ENCODE peak calls at places on chromosomes 7 and 10, in five cellular contexts. K is heart right ventricle, O is T-cell, B is HS-27A, U is stomach. L is an unnamed sample.

GRCh38 chr7:95577137-95577536 is 19.2 kb downstream of the PDK4 start:
- DNase-seq in U (no peak), K (no peak), B (no peak), O (no peak), L (no peak)

GRCh38 chr10:60351191-60351853 is 38.4 kb downstream of the ANK3 start:
- DNase-seq in U (no peak), K (no peak), O (no peak), B (no peak), L (no peak)

GRCh38 chr7:50379082-50379481 is 71.1 kb downstream of the FIGNL1 start:
- DNase-seq in U (no peak), B (no peak), O (no peak), K (no peak), L (no peak)

GRCh38 chr10:43274011-43274410 is 7.1 kb upstream of the RASGEF1A start:
- DNase-seq in K (no peak), B (no peak), U (no peak), O (no peak), L (no peak)

GRCh38 chr7:112571852-112572607 is 91.2 kb downstream of the LSMEM1 start:
- DNase-seq in O (no peak), K (no peak), U (no peak), B (no peak), L (no peak)

GRCh38 chr7:3338161-3338560 is 37.1 kb downstream of the SDK1 start:
- DNase-seq in O (no peak), U (no peak), B (no peak), K (no peak), L (no peak)

GRCh38 chr10:91513598-91513997 is 103.5 kb downstream of the HECTD2 start:
- DNase-seq in O (no peak), K (no peak), B (no peak), U (no peak), L (no peak)

GRCh38 chr7:33539198-33539597 is 366.1 kb upstream of the BMPER start:
- DNase-seq in O (no peak), K (no peak), B (no peak), U (no peak), L (no peak)

GRCh38 chr10:80408198-80409085 is at the start of gene PRXL2A:
- DNase-seq in K (peak; percentile 92), O (peak; percentile 69), U (peak; percentile 81), B (no peak), L (peak; percentile 72)

L was measured in natural killer cell.